ENCODE peak calls at places on chromosomes 5 and 9, in nine cellular contexts. A, U, E, J, Q, M, N, L and G are unnamed samples.

GRCh38 chr5:1879292-1880263 is 3.1 kb downstream of the IRX4 start:
- DNase-seq in A (no peak), U (no peak), E (no peak), J (no peak), Q (no peak), M (no peak), N (peak), L (no peak), G (no peak)

GRCh38 chr9:136193891-136194279 is 11.0 kb downstream of the LHX3 start:
- DNase-seq in A (no peak), U (no peak), E (no peak), J (no peak), Q (no peak), M (no peak), N (no peak), L (no peak), G (no peak)

GRCh38 chr9:14323969-14324366 is 10.0 kb upstream of the NFIB start:
- DNase-seq in A (no peak), U (no peak), E (no peak), J (no peak), Q (no peak), M (no peak), N (no peak), L (no peak), G (no peak)

GRCh38 chr9:21715408-21715807 is 87.0 kb upstream of the MTAP start:
- DNase-seq in A (no peak), U (no peak), E (no peak), J (peak), Q (no peak), M (no peak), N (no peak), L (no peak), G (no peak)

GRCh38 chr9:125822160-125822559 is 75.0 kb downstream of the PBX3 start:
- DNase-seq in A (no peak), U (no peak), E (no peak), J (peak), Q (no peak), M (no peak), N (no peak), L (no peak), G (no peak)

GRCh38 chr9:136400038-136400834 is at the start of gene SNAPC4:
- DNase-seq in A (peak), U (peak), E (peak), J (peak), Q (peak), M (peak), N (peak), L (peak), G (peak)

GRCh38 chr9:129863059-129863690 is 27.9 kb downstream of the USP20 start:
- DNase-seq in A (peak), U (no peak), E (peak), J (peak), Q (peak), M (peak), N (no peak), L (no peak), G (no peak)

GRCh38 chr9:76297721-76298239 is 96.4 kb downstream of the RFK start:
- DNase-seq in A (peak), U (no peak), E (no peak), J (peak), Q (no peak), M (no peak), N (no peak), L (no peak), G (no peak)

GRCh38 chr5:147968855-147969254 is 62.5 kb upstream of the C5orf46 start:
- DNase-seq in A (no peak), U (no peak), E (no peak), J (peak), Q (peak), M (no peak), N (no peak), L (no peak), G (peak)

GRCh38 chr5:174083041-174083827 is 37.7 kb downstream of the NSG2 start:
- DNase-seq in A (no peak), U (no peak), E (no peak), J (peak), Q (no peak), M (no peak), N (no peak), L (no peak), G (no peak)

GRCh38 chr9:26058111-26058895 is 380.1 kb upstream of the TUSC1 start:
- DNase-seq in A (no peak), U (no peak), E (peak), J (peak), Q (no peak), M (no peak), N (no peak), L (no peak), G (no peak)

GRCh38 chr9:26066237-26066636 is 388.0 kb upstream of the TUSC1 start:
- DNase-seq in A (no peak), U (no peak), E (no peak), J (no peak), Q (no peak), M (no peak), N (no peak), L (peak), G (no peak)

DNA sequence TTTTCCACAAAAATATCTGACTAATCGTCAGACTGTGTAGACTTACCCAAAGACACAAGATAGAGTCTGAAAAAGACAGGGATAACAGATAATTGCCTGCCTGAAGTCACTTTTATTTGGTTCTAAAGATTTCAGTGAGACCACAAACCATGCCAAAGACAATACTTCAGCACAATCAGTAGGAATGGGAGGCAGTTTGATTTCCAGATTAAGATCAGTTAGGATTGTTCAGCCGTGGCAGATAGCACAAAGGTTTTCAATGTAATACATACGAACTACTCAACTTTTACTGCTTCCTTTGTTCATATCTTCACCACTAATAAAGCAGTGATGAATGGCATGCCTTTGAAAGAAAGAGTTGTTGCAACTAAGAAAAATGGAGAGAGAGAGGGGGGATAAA is 383.9 kb upstream of the TUSC1 start:
- DNase-seq in A (no peak), U (no peak), E (no peak), J (peak), Q (peak), M (no peak), N (peak), L (no peak), G (no peak)
- H2AFZ ChIP-seq in A (no peak), U (peak), E (no peak), J (no peak), Q (no peak), M (peak), N (peak), L (no peak), G (no peak)

DNA sequence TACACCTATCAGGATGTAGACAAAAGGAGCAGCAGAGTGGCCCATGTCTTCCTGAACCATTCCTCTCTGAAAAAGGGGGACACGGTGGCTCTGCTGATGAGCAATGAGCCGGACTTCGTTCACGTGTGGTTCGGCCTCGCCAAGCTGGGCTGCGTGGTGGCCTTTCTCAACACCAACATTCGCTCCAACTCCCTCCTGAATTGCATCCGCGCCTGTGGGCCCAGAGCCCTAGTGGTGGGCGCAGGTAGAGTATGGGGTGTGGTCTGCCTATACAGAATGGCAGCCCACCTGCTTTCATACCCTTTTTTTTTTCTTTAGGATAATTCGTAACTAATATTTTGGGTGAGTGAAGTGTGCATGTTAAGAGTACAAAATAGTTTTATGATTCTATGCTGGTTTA is 1.1 kb downstream of the SLC27A6 start:
- DNase-seq in A (no peak), U (peak), E (no peak), J (no peak), Q (no peak), M (peak), N (no peak), L (no peak), G (no peak)
- TF ChIP-seq CTCF in A (no peak), U (peak), E (no peak), J (no peak), Q (no peak), M (no peak), N (peak), L (no peak), G (no peak)

DNA sequence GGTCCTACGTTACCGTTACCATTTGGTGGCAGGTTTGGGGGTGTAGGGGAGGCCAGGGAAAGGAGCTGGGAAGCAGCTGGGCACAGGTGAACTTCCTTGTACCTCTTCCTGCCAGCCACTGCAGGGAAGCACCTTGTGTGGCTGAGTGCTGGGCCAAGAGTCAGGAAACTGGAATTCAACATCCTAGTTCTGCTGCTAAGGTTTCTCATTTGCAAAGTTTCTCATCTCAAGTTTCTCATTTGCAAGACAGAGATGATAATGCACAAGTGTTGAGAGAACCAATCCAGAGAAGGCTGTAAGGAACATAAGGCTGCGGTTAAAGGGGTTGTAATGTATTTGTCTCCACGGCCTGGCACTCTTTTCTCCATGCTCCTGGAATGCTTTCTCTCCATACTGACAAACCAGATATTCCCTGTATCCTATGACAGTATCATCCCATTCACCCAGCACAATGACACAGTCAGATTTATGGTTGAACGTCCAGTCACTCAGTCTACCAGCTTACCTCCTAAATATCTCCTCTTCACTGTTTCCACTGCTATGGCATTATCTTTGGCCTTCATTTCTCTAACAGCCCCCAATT is 33.6 kb upstream of the LARP1 start:
- DNase-seq in A (no peak), U (no peak), E (no peak), J (no peak), Q (no peak), M (no peak), N (no peak), L (no peak), G (no peak)
- H3K9ac ChIP-seq in A (no peak), U (no peak), E (no peak), J (no peak), Q (no peak), M (no peak), N (no peak), L (no peak), G (no peak)

GRCh38 chr5:124796495-124796894 is 50.1 kb upstream of the ZNF608 start:
- DNase-seq in A (no peak), U (no peak), E (no peak), J (no peak), Q (no peak), M (no peak), N (no peak), L (no peak), G (no peak)
- H2AFZ ChIP-seq in A (no peak), U (no peak), E (no peak), J (no peak), Q (no peak), M (no peak), N (no peak), L (no peak), G (no peak)

GRCh38 chr5:160387445-160387844 is 12.4 kb downstream of the FAM200C start:
- DNase-seq in A (no peak), U (no peak), E (no peak), J (no peak), Q (no peak), M (no peak), N (no peak), L (no peak), G (no peak)

GRCh38 chr5:160385496-160385895 is 14.4 kb downstream of the FAM200C start:
- DNase-seq in A (no peak), U (no peak), E (no peak), J (no peak), Q (no peak), M (no peak), N (no peak), L (no peak), G (no peak)

GRCh38 chr5:160395111-160395510 is 4.7 kb downstream of the FAM200C start:
- DNase-seq in A (no peak), U (no peak), E (no peak), J (no peak), Q (no peak), M (no peak), N (no peak), L (no peak), G (no peak)

DNA sequence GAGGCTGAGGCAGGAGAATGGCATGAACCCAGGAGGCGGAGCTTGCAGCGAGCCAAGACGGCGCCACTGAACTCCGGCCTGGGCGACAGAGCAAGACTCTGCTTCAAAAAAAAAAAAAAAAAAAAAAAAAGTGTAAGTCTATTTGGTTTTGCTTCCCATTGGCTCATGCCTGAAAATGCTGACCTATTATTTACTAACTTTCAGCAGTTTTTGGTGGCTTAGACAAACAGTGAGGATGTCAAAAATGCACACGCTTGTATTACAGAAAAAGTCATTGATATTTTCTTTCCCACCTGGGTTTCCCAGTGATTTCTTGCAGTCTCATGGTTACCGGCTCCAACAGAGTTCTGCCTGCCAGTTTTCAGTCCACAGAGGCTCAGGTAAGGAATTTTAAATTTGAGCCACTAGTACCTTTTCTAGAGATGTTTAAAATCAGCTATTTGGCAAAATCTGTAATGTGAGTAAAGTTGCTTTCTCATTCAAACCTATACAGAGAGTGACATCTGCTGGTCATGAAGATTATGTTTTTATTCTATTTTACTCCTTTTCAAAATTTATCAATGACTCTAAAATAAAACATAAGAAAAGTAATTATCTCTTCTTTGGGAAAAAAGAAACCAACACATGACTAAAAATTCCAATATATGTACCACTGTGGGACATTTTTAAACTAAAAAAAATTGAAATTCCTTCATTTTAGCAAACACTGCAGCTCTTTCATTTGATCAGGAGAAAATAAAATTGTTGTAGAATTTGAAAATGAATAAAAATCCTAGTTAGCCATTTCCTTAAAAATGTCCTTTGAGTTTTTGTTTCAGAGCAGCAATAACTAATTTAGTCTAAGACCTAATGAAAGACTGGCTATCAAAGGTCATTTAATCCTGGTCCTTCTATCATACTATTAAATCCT is 8.8 kb downstream of the FAM200C start:
- DNase-seq in A (peak), U (no peak), E (no peak), J (peak), Q (peak), M (no peak), N (peak), L (peak), G (peak)
- TF ChIP-seq CTCF in A (peak), U (peak), E (peak), J (no peak), Q (peak), M (peak), N (peak), L (peak), G (peak)

DNA sequence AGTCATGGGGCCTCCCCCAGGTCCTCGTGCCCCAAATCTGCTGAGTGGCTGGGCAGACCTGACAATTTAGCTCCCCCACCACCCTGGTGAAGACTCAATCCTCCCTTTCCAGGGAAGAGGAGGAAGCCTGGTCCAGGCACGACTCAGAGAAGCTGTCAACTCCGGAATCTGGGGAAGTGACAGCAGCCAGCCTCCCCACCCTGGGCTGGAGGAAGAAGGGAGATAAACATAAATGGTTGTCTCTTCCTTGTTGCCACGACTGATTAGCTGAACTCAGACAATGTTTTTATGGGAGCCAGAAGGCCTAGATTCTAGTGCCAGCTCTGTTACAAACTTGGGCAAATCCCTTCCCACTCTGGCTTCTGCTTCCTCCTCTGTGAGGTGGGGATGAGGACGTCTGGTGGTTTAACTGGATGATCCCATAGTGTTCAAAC is 15.4 kb downstream of the CCDC69 start:
- DNase-seq in A (no peak), U (no peak), E (no peak), J (no peak), Q (no peak), M (no peak), N (no peak), L (no peak), G (no peak)
- H3K9ac ChIP-seq in A (no peak), U (no peak), E (no peak), J (no peak), Q (no peak), M (no peak), N (no peak), L (no peak), G (no peak)

GRCh38 chr5:78508231-78508765 is 140.3 kb downstream of the LHFPL2 start:
- DNase-seq in A (peak), U (no peak), E (no peak), J (peak), Q (no peak), M (no peak), N (no peak), L (no peak), G (peak)

GRCh38 chr5:78511116-78511906 is 137.3 kb downstream of the LHFPL2 start:
- DNase-seq in A (no peak), U (no peak), E (no peak), J (no peak), Q (peak), M (no peak), N (no peak), L (no peak), G (no peak)

GRCh38 chr5:78507531-78507930 is 141.0 kb downstream of the LHFPL2 start:
- DNase-seq in A (no peak), U (no peak), E (no peak), J (no peak), Q (no peak), M (no peak), N (no peak), L (no peak), G (peak)

GRCh38 chr5:78509884-78510769 is 138.4 kb downstream of the LHFPL2 start:
- DNase-seq in A (no peak), U (peak), E (peak), J (no peak), Q (peak), M (no peak), N (peak), L (peak), G (peak)

GRCh38 chr5:78509145-78509865 is 139.3 kb downstream of the LHFPL2 start:
- DNase-seq in A (no peak), U (no peak), E (no peak), J (no peak), Q (no peak), M (no peak), N (no peak), L (no peak), G (no peak)
- H2AFZ ChIP-seq in A (peak), U (no peak), E (no peak), J (no peak), Q (no peak), M (no peak), N (no peak), L (peak), G (no peak)